ENCODE peak calls at places on chromosomes 16 and 17, in ten cellular contexts. X is GM13977, V is body of pancreas, Z is esophagus squamous epithelium, S is cardiac fibroblast, F is B cell, K is natural killer cell, R is dorsolateral prefrontal cortex, T is tibial artery, U is cardiac muscle cell. M is an unnamed sample.

GRCh38 chr17:40312131-40312731 is 3.3 kb downstream of the RARA start:
- DNase-seq in X (peak), V (no peak), Z (no peak), S (no peak), F (no peak), K (no peak), R (no peak), T (peak), U (no peak), M (peak)

GRCh38 chr16:9192746-9193145 is 101.3 kb downstream of the HAPSTR1 start:
- DNase-seq in X (no peak), V (no peak), Z (no peak), S (no peak), F (no peak), K (no peak), R (no peak), T (no peak), U (no peak), M (no peak)

GRCh38 chr16:3541527-3542152 is 35.6 kb downstream of the NLRC3 start:
- DNase-seq in X (no peak), V (no peak), Z (no peak), S (no peak), F (no peak), K (no peak), R (no peak), T (no peak), U (no peak), M (no peak)

GRCh38 chr17:35731239-35731931 is at the start of gene RASL10B:
- DNase-seq in X (peak), V (peak), Z (no peak), S (peak), F (peak), K (peak), R (peak), T (no peak), U (peak), M (peak)

GRCh38 chr16:4410335-4411075 is 5.9 kb downstream of the CORO7 start:
- DNase-seq in X (no peak), V (peak), Z (no peak), S (peak), F (no peak), K (no peak), R (peak), T (no peak), U (peak), M (no peak)

GRCh38 chr17:13131211-13131610 is 113.4 kb upstream of the ELAC2 start:
- DNase-seq in X (no peak), V (no peak), Z (no peak), S (no peak), F (no peak), K (no peak), R (no peak), T (no peak), U (no peak), M (no peak)

GRCh38 chr17:77437017-77437416 is 296.2 kb downstream of the SEC14L1 start:
- DNase-seq in X (no peak), V (no peak), Z (no peak), S (peak), F (peak), K (no peak), R (no peak), T (peak), U (peak), M (no peak)

GRCh38 chr16:78926723-78927200 is 673.8 kb downstream of the MAF start:
- DNase-seq in X (no peak), V (no peak), Z (no peak), S (no peak), F (no peak), K (no peak), R (no peak), T (no peak), U (no peak), M (no peak)

GRCh38 chr17:2420131-2420530 is 19.3 kb upstream of the MNT start:
- DNase-seq in X (no peak), V (no peak), Z (no peak), S (no peak), F (no peak), K (no peak), R (no peak), T (no peak), U (no peak), M (no peak)

GRCh38 chr17:42132941-42133340 is 10.3 kb downstream of the HSPB9 start:
- DNase-seq in X (no peak), V (peak), Z (no peak), S (peak), F (no peak), K (no peak), R (peak), T (peak), U (peak), M (no peak)

GRCh38 chr17:1755252-1755992 is 6.4 kb upstream of the SERPINF1 start:
- DNase-seq in X (no peak), V (no peak), Z (no peak), S (no peak), F (no peak), K (no peak), R (no peak), T (no peak), U (no peak), M (no peak)

GRCh38 chr17:39564201-39564828 is 43.4 kb downstream of the NEUROD2 start:
- DNase-seq in X (no peak), V (no peak), Z (no peak), S (peak), F (no peak), K (no peak), R (no peak), T (no peak), U (peak), M (no peak)

GRCh38 chr17:14329900-14330491 is 29.1 kb downstream of the HS3ST3B1 start:
- DNase-seq in X (no peak), V (no peak), Z (no peak), S (no peak), F (no peak), K (no peak), R (no peak), T (no peak), U (no peak), M (no peak)

GRCh38 chr17:16418684-16419066 is 3.3 kb downstream of the TRPV2 start:
- DNase-seq in X (peak), V (no peak), Z (no peak), S (no peak), F (no peak), K (no peak), R (no peak), T (no peak), U (no peak), M (peak)

GRCh38 chr17:14621826-14622621 is 321.1 kb downstream of the HS3ST3B1 start:
- DNase-seq in X (no peak), V (no peak), Z (no peak), S (no peak), F (no peak), K (no peak), R (no peak), T (no peak), U (no peak), M (no peak)

GRCh38 chr17:35841505-35841904 is 27.2 kb downstream of the HEATR9 start:
- DNase-seq in X (no peak), V (no peak), Z (no peak), S (peak), F (no peak), K (no peak), R (no peak), T (no peak), U (peak), M (no peak)

GRCh38 chr17:79581306-79581932 is 29.4 kb downstream of the RBFOX3 start:
- DNase-seq in X (no peak), V (no peak), Z (no peak), S (no peak), F (no peak), K (no peak), R (no peak), T (no peak), U (no peak), M (no peak)

GRCh38 chr16:50291719-50292565 is 25.6 kb downstream of the ADCY7 start:
- DNase-seq in X (no peak), V (no peak), Z (no peak), S (no peak), F (no peak), K (no peak), R (no peak), T (no peak), U (no peak), M (no peak)

GRCh38 chr17:8488491-8488890 is 52.8 kb downstream of the NDEL1 start:
- DNase-seq in X (no peak), V (no peak), Z (no peak), S (no peak), F (no peak), K (no peak), R (no peak), T (no peak), U (no peak), M (no peak)

GRCh38 chr16:1494711-1495110 is 1.6 kb downstream of the TELO2 start:
- DNase-seq in X (no peak), V (no peak), Z (no peak), S (peak), F (no peak), K (no peak), R (no peak), T (no peak), U (peak), M (no peak)

GRCh38 chr16:87550510-87550961 is 51.8 kb upstream of the JPH3 start:
- DNase-seq in X (peak), V (peak), Z (no peak), S (no peak), F (peak), K (peak), R (peak), T (no peak), U (no peak), M (peak)

GRCh38 chr16:66026211-66026610 is 340.3 kb upstream of the CDH5 start:
- DNase-seq in X (no peak), V (no peak), Z (no peak), S (peak), F (no peak), K (no peak), R (no peak), T (no peak), U (peak), M (no peak)

GRCh38 chr17:64718058-64718457 is 56.0 kb upstream of the SMURF2 start:
- DNase-seq in X (no peak), V (no peak), Z (no peak), S (no peak), F (no peak), K (no peak), R (no peak), T (no peak), U (no peak), M (no peak)

GRCh38 chr16:5496013-5496412 is 398.4 kb upstream of the EEF2KMT start:
- DNase-seq in X (no peak), V (no peak), Z (no peak), S (no peak), F (no peak), K (no peak), R (no peak), T (no peak), U (no peak), M (no peak)

GRCh38 chr16:82152641-82153094 is 17.4 kb downstream of the MPHOSPH6 start:
- DNase-seq in X (no peak), V (no peak), Z (no peak), S (peak), F (no peak), K (no peak), R (no peak), T (no peak), U (no peak), M (no peak)

GRCh38 chr17:5986644-5987043 is 83.5 kb upstream of the WSCD1 start:
- DNase-seq in X (no peak), V (no peak), Z (no peak), S (no peak), F (no peak), K (no peak), R (no peak), T (no peak), U (no peak), M (no peak)

GRCh38 chr16:88494335-88495154 is 41.5 kb downstream of the ZFPM1 start:
- DNase-seq in X (no peak), V (no peak), Z (no peak), S (no peak), F (no peak), K (no peak), R (no peak), T (no peak), U (no peak), M (no peak)

GRCh38 chr17:7221281-7222092 is 1.7 kb downstream of the ACADVL start:
- DNase-seq in X (no peak), V (peak), Z (no peak), S (no peak), F (no peak), K (no peak), R (no peak), T (no peak), U (no peak), M (no peak)

GRCh38 chr17:82350182-82351030 is 8.6 kb upstream of the TEX19 start:
- DNase-seq in X (peak), V (peak), Z (no peak), S (no peak), F (peak), K (peak), R (no peak), T (no peak), U (no peak), M (no peak)

DNA sequence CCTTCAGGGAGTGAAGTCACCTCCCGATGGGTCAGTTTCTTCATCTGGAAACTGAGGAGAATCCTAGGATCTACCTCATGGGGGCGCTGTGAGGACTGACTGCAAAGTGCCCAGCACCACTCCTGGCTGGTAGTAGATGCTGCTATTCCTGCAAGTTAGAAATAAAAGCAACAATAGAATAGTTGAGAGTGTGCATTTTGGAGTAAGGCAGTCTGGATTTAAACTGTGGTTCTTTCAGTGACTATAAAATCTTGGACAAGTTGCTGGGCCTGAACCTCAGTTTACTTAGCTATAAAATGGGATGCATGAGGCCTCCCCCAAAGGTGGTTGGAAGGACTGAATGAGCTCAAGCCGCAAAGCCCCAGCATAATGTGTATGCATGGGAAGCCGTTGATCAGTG is 70.6 kb downstream of the CYB5B start:
- DNase-seq in X (peak), V (no peak), Z (no peak), S (peak), F (no peak), K (no peak), R (no peak), T (no peak), U (no peak), M (peak)
- TF ChIP-seq CTCF in X (peak), V (peak), Z (peak), S (peak), F (no peak), K (peak), R (no peak), T (no peak), U (peak), M (no peak)

DNA sequence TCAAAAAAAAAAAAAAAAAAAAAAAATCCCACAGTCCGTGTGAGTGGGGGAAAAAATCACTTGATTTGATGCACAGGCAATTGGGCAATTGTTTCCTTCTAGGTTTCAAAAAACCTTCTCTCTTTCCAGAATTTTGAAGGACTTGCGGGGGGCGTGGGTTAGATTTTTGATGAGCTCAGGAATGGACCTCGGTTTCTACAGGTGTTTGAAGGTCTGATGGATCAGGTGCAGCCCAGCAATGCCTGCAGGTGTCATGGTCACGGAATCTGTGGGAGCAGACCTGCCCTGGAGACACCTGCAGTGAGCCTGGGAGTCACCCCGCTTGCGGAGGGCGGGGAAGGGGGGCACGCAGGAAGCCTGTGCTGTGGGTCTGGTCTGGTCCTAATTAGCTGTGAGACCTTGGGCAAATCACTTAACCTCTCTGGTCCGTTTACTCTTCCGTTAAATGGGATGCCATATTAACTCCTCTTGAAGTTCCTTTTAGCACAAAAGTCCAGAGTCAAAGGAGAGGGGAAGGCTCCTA is 174.2 kb downstream of the IRF8 start:
- DNase-seq in X (no peak), V (peak), Z (no peak), S (no peak), F (no peak), K (no peak), R (no peak), T (no peak), U (no peak), M (no peak)
- TF ChIP-seq CTCF in X (no peak), V (no peak), Z (no peak), S (no peak), F (peak), K (peak), R (no peak), T (no peak), U (no peak), M (no peak)

GRCh38 chr17:63641678-63642077 is 19.5 kb downstream of the MAP3K3 start:
- DNase-seq in X (no peak), V (no peak), Z (no peak), S (no peak), F (no peak), K (no peak), R (peak), T (peak), U (no peak), M (no peak)

GRCh38 chr17:63635313-63635712 is 13.1 kb downstream of the MAP3K3 start:
- DNase-seq in X (no peak), V (no peak), Z (no peak), S (no peak), F (no peak), K (no peak), R (no peak), T (no peak), U (no peak), M (no peak)

GRCh38 chr17:63640038-63640437 is 17.8 kb downstream of the MAP3K3 start:
- DNase-seq in X (no peak), V (no peak), Z (no peak), S (no peak), F (no peak), K (no peak), R (no peak), T (no peak), U (no peak), M (no peak)

GRCh38 chr17:63635787-63636186 is 13.6 kb downstream of the MAP3K3 start:
- DNase-seq in X (no peak), V (peak), Z (no peak), S (no peak), F (no peak), K (no peak), R (peak), T (no peak), U (no peak), M (no peak)

GRCh38 chr17:63639125-63639524 is 16.9 kb downstream of the MAP3K3 start:
- DNase-seq in X (no peak), V (no peak), Z (no peak), S (no peak), F (no peak), K (no peak), R (no peak), T (no peak), U (no peak), M (no peak)
- TF ChIP-seq CTCF in X (no peak), V (no peak), Z (no peak), S (no peak), F (no peak), K (no peak), R (no peak), T (no peak), U (no peak), M (no peak)

GRCh38 chr17:17511293-17511741 is 15.1 kb upstream of the RASD1 start:
- DNase-seq in X (no peak), V (no peak), Z (no peak), S (no peak), F (no peak), K (no peak), R (no peak), T (no peak), U (no peak), M (no peak)
- TF ChIP-seq CTCF in X (no peak), V (no peak), Z (no peak), S (no peak), F (no peak), K (no peak), R (no peak), T (no peak), U (no peak), M (no peak)

M was measured in GM13976.